ENCODE peak calls at places on chromosome X, in five cellular contexts. B, E, S, W and T are unnamed samples.
A peak's percentile ranks its signal among the peaks of the same experiment; 100 is the strongest.

GRCh38 chrX:50813843-50814661 is at the start of gene SHROOM4:
- DNase-seq in B (peak; percentile 47), E (peak; percentile 4), S (peak; percentile 53), W (peak; percentile 81), T (peak; percentile 56)

GRCh38 chrX:140180585-140180984 is 215.3 kb upstream of the CXorf66 start:
- DNase-seq in B (no peak), E (peak; percentile 48), S (no peak), W (no peak), T (no peak)

GRCh38 chrX:151680805-151681204 is 14.5 kb upstream of the PRRG3 start:
- DNase-seq in B (peak; percentile 61), E (peak; percentile 28), S (no peak), W (peak; percentile 75), T (no peak)

GRCh38 chrX:153411255-153411987 is at the start of gene ZFP92:
- DNase-seq in B (peak; percentile 41), E (peak; percentile 34), S (no peak), W (peak; percentile 19), T (peak; percentile 34)

GRCh38 chrX:138765061-138765460 is 53.5 kb upstream of the FGF13 start:
- DNase-seq in B (no peak), E (no peak), S (no peak), W (no peak), T (no peak)

GRCh38 chrX:39654952-39655351 is 442.8 kb downstream of the BCOR start:
- DNase-seq in B (no peak), E (no peak), S (no peak), W (no peak), T (no peak)

GRCh38 chrX:123959281-123960063 is 2.0 kb upstream of the STAG2 start:
- DNase-seq in B (peak; percentile 53), E (peak; percentile 52), S (no peak), W (peak; percentile 19), T (peak; percentile 79)

GRCh38 chrX:30659421-30659820 is 6.2 kb downstream of the GK start:
- DNase-seq in B (no peak), E (peak; percentile 80), S (peak; percentile 10), W (no peak), T (no peak)

GRCh38 chrX:34404386-34405070 is 252.6 kb downstream of the TMEM47 start:
- DNase-seq in B (no peak), E (no peak), S (no peak), W (no peak), T (peak; percentile 45)

GRCh38 chrX:48493890-48494364 is 14.9 kb upstream of the PORCN start:
- DNase-seq in B (peak; percentile 28), E (peak; percentile 47), S (no peak), W (peak; percentile 77), T (no peak)